ENCODE peak calls at places on chromosomes 12 and 14, in eight cellular contexts. One of them, this sample, is unnamed.

GRCh38 chr12:102730996-102731395 is 186.0 kb downstream of the PAH start:
- DNase-seq in cardiac fibroblast: no peak
- DNase-seq in lower leg skin: no peak
- DNase-seq in CD8-positive, alpha-beta memory T cell: no peak
- DNase-seq in AG04450: no peak
- DNase-seq in foreskin fibroblast: no peak
- DNase-seq in sigmoid colon: no peak
- DNase-seq in neuronal stem cell: no peak
- DNase-seq in this sample: no peak

GRCh38 chr14:51546099-51546498 is 105.6 kb upstream of the FRMD6 start:
- DNase-seq in neuronal stem cell: no peak
- DNase-seq in cardiac fibroblast: no peak
- DNase-seq in CD8-positive, alpha-beta memory T cell: no peak
- DNase-seq in sigmoid colon: no peak
- DNase-seq in foreskin fibroblast: no peak
- DNase-seq in lower leg skin: no peak
- DNase-seq in AG04450: no peak
- DNase-seq in this sample: no peak

GRCh38 chr12:60279224-60279623 is 683.4 kb downstream of the SLC16A7 start:
- DNase-seq in cardiac fibroblast: peak; percentile 30
- DNase-seq in foreskin fibroblast: peak; percentile 61
- DNase-seq in CD8-positive, alpha-beta memory T cell: no peak
- DNase-seq in lower leg skin: no peak
- DNase-seq in sigmoid colon: no peak
- DNase-seq in AG04450: peak; percentile 44
- DNase-seq in neuronal stem cell: no peak
- DNase-seq in this sample: no peak

GRCh38 chr14:103880334-103880985 is 33.1 kb upstream of the PPP1R13B start:
- DNase-seq in lower leg skin: peak; percentile 96
- DNase-seq in cardiac fibroblast: peak; percentile 88
- DNase-seq in CD8-positive, alpha-beta memory T cell: peak; percentile 65
- DNase-seq in sigmoid colon: peak; percentile 92
- DNase-seq in AG04450: no peak
- DNase-seq in neuronal stem cell: no peak
- DNase-seq in foreskin fibroblast: peak; percentile 86
- DNase-seq in this sample: peak; percentile 54

GRCh38 chr12:85642810-85643209 is 193.4 kb downstream of the RASSF9 start:
- DNase-seq in cardiac fibroblast: peak; percentile 59
- DNase-seq in AG04450: peak; percentile 26
- DNase-seq in neuronal stem cell: no peak
- DNase-seq in CD8-positive, alpha-beta memory T cell: no peak
- DNase-seq in foreskin fibroblast: peak; percentile 92
- DNase-seq in lower leg skin: no peak
- DNase-seq in sigmoid colon: no peak
- DNase-seq in this sample: no peak

GRCh38 chr12:119154435-119154818 is 24.3 kb upstream of the HSPB8 start:
- DNase-seq in CD8-positive, alpha-beta memory T cell: no peak
- DNase-seq in cardiac fibroblast: no peak
- DNase-seq in neuronal stem cell: peak; percentile 56
- DNase-seq in foreskin fibroblast: no peak
- DNase-seq in sigmoid colon: no peak
- DNase-seq in lower leg skin: no peak
- DNase-seq in AG04450: no peak
- DNase-seq in this sample: no peak

GRCh38 chr14:58738189-58738836 is 100.6 kb downstream of the DACT1 start:
- DNase-seq in AG04450: peak; percentile 78
- DNase-seq in cardiac fibroblast: peak; percentile 51
- DNase-seq in foreskin fibroblast: peak; percentile 92
- DNase-seq in neuronal stem cell: no peak
- DNase-seq in sigmoid colon: no peak
- DNase-seq in CD8-positive, alpha-beta memory T cell: no peak
- DNase-seq in lower leg skin: no peak
- DNase-seq in this sample: peak; percentile 72

GRCh38 chr12:52949413-52950331 is 754 bp downstream of the KRT18 start:
- DNase-seq in cardiac fibroblast: peak; percentile 92
- DNase-seq in lower leg skin: no peak
- DNase-seq in neuronal stem cell: no peak
- DNase-seq in AG04450: peak; percentile 73
- DNase-seq in foreskin fibroblast: peak; percentile 54
- DNase-seq in sigmoid colon: no peak
- DNase-seq in CD8-positive, alpha-beta memory T cell: no peak
- DNase-seq in this sample: peak; percentile 77

GRCh38 chr14:69480136-69480535 is 4.4 kb upstream of the PLEKHD1 start:
- DNase-seq in AG04450: no peak
- DNase-seq in foreskin fibroblast: no peak
- DNase-seq in lower leg skin: peak; percentile 82
- DNase-seq in CD8-positive, alpha-beta memory T cell: no peak
- DNase-seq in neuronal stem cell: no peak
- DNase-seq in cardiac fibroblast: no peak
- DNase-seq in sigmoid colon: no peak
- DNase-seq in this sample: no peak

GRCh38 chr14:104157303-104157928 is 19.0 kb downstream of the KIF26A start:
- DNase-seq in foreskin fibroblast: no peak
- DNase-seq in sigmoid colon: no peak
- DNase-seq in CD8-positive, alpha-beta memory T cell: no peak
- DNase-seq in AG04450: no peak
- DNase-seq in neuronal stem cell: no peak
- DNase-seq in cardiac fibroblast: no peak
- DNase-seq in lower leg skin: no peak
- DNase-seq in this sample: no peak

GRCh38 chr12:128613821-128614220 is 209.9 kb downstream of the SLC15A4 start:
- DNase-seq in lower leg skin: peak; percentile 29
- DNase-seq in CD8-positive, alpha-beta memory T cell: no peak
- DNase-seq in neuronal stem cell: no peak
- DNase-seq in sigmoid colon: no peak
- DNase-seq in foreskin fibroblast: no peak
- DNase-seq in cardiac fibroblast: no peak
- DNase-seq in AG04450: no peak
- DNase-seq in this sample: no peak

GRCh38 chr14:63840981-63841380 is 11.8 kb upstream of the SYNE2 start:
- DNase-seq in sigmoid colon: no peak
- DNase-seq in lower leg skin: no peak
- DNase-seq in neuronal stem cell: no peak
- DNase-seq in cardiac fibroblast: no peak
- DNase-seq in CD8-positive, alpha-beta memory T cell: peak; percentile 78
- DNase-seq in AG04450: no peak
- DNase-seq in foreskin fibroblast: no peak
- DNase-seq in this sample: no peak

GRCh38 chr12:62128186-62128965 is 131.8 kb upstream of the USP15 start:
- DNase-seq in neuronal stem cell: no peak
- DNase-seq in AG04450: no peak
- DNase-seq in lower leg skin: no peak
- DNase-seq in CD8-positive, alpha-beta memory T cell: no peak
- DNase-seq in sigmoid colon: no peak
- DNase-seq in foreskin fibroblast: peak; percentile 23
- DNase-seq in cardiac fibroblast: no peak
- DNase-seq in this sample: no peak

GRCh38 chr12:52787324-52787996 is 8.5 kb downstream of the KRT3 start:
- DNase-seq in sigmoid colon: no peak
- DNase-seq in neuronal stem cell: no peak
- DNase-seq in AG04450: no peak
- DNase-seq in lower leg skin: peak; percentile 68
- DNase-seq in CD8-positive, alpha-beta memory T cell: no peak
- DNase-seq in foreskin fibroblast: no peak
- DNase-seq in cardiac fibroblast: no peak
- DNase-seq in this sample: no peak

GRCh38 chr14:92540472-92541048 is 27.0 kb downstream of the RIN3 start:
- DNase-seq in lower leg skin: peak; percentile 97
- DNase-seq in sigmoid colon: peak; percentile 98
- DNase-seq in cardiac fibroblast: peak; percentile 100
- DNase-seq in foreskin fibroblast: peak; percentile 99
- DNase-seq in neuronal stem cell: no peak
- DNase-seq in CD8-positive, alpha-beta memory T cell: no peak
- DNase-seq in AG04450: peak; percentile 99
- DNase-seq in this sample: peak; percentile 99

GRCh38 chr12:94263905-94264655 is 115.7 kb downstream of the PLXNC1 start:
- DNase-seq in CD8-positive, alpha-beta memory T cell: no peak
- DNase-seq in AG04450: no peak
- DNase-seq in lower leg skin: no peak
- DNase-seq in foreskin fibroblast: peak; percentile 32
- DNase-seq in sigmoid colon: no peak
- DNase-seq in neuronal stem cell: no peak
- DNase-seq in cardiac fibroblast: peak; percentile 27
- DNase-seq in this sample: no peak

GRCh38 chr14:55071870-55072640 is 20.6 kb downstream of the MAPK1IP1L start:
- DNase-seq in sigmoid colon: no peak
- DNase-seq in lower leg skin: no peak
- DNase-seq in neuronal stem cell: no peak
- DNase-seq in AG04450: no peak
- DNase-seq in foreskin fibroblast: peak; percentile 59
- DNase-seq in cardiac fibroblast: peak; percentile 79
- DNase-seq in CD8-positive, alpha-beta memory T cell: no peak
- DNase-seq in this sample: peak; percentile 91

GRCh38 chr14:23572841-23573240 is 5.2 kb upstream of the AP1G2 start:
- DNase-seq in cardiac fibroblast: no peak
- DNase-seq in neuronal stem cell: no peak
- DNase-seq in sigmoid colon: peak; percentile 70
- DNase-seq in foreskin fibroblast: no peak
- DNase-seq in lower leg skin: peak; percentile 76
- DNase-seq in AG04450: no peak
- DNase-seq in CD8-positive, alpha-beta memory T cell: no peak
- DNase-seq in this sample: no peak

GRCh38 chr14:74942164-74942563 is 13.2 kb downstream of the PGF start:
- DNase-seq in sigmoid colon: no peak
- DNase-seq in cardiac fibroblast: no peak
- DNase-seq in foreskin fibroblast: no peak
- DNase-seq in lower leg skin: no peak
- DNase-seq in neuronal stem cell: no peak
- DNase-seq in CD8-positive, alpha-beta memory T cell: no peak
- DNase-seq in AG04450: no peak
- DNase-seq in this sample: no peak

GRCh38 chr14:74938873-74939495 is 15.9 kb upstream of the RPS6KL1 start:
- DNase-seq in AG04450: no peak
- DNase-seq in foreskin fibroblast: no peak
- DNase-seq in sigmoid colon: no peak
- DNase-seq in lower leg skin: no peak
- DNase-seq in cardiac fibroblast: no peak
- DNase-seq in neuronal stem cell: no peak
- DNase-seq in CD8-positive, alpha-beta memory T cell: no peak
- DNase-seq in this sample: no peak

GRCh38 chr14:74940956-74941565 is 14.3 kb downstream of the PGF start:
- DNase-seq in sigmoid colon: no peak
- DNase-seq in AG04450: no peak
- DNase-seq in foreskin fibroblast: no peak
- DNase-seq in neuronal stem cell: no peak
- DNase-seq in CD8-positive, alpha-beta memory T cell: no peak
- DNase-seq in lower leg skin: no peak
- DNase-seq in cardiac fibroblast: no peak
- DNase-seq in this sample: no peak

GRCh38 chr14:74942608-74943007 is 12.8 kb downstream of the PGF start:
- DNase-seq in CD8-positive, alpha-beta memory T cell: no peak
- DNase-seq in lower leg skin: no peak
- DNase-seq in cardiac fibroblast: no peak
- DNase-seq in AG04450: no peak
- DNase-seq in sigmoid colon: no peak
- DNase-seq in neuronal stem cell: no peak
- DNase-seq in foreskin fibroblast: no peak
- DNase-seq in this sample: no peak

DNA sequence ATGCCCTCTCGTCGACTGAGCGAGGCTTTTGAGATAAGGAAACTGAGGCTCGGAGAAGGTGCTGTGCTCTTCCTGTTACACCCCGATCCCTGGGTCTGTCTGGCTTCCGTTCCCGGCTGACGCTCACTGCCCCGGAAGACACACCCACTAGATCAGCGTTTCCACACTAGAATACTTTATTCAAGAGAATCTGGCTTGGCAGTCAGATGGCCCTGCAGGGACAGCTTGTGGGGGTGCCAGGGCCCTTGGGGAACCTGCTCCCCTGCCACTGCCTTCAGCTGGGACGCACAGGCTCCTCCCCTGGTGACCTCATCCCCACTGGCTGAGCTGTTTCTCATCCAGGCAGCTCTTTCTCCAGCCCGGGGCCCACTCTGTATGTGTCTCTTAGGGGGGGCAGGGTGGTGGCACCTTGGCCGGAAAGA is 13.7 kb downstream of the PGF start:
- DNase-seq in lower leg skin: peak; percentile 92
- DNase-seq in cardiac fibroblast: peak; percentile 31
- DNase-seq in neuronal stem cell: no peak
- DNase-seq in foreskin fibroblast: peak; percentile 85
- DNase-seq in sigmoid colon: peak; percentile 84
- DNase-seq in CD8-positive, alpha-beta memory T cell: peak; percentile 67
- DNase-seq in AG04450: no peak
- DNase-seq in this sample: no peak
- H3K4me3 ChIP-seq in lower leg skin: no peak overlapping the region
- H3K4me3 ChIP-seq in cardiac fibroblast: no peak overlapping the region
- H3K4me3 ChIP-seq in neuronal stem cell: no peak overlapping the region
- H3K4me3 ChIP-seq in foreskin fibroblast: no peak overlapping the region
- H3K4me3 ChIP-seq in sigmoid colon: peak overlapping the region; percentile 24
- H3K4me3 ChIP-seq in CD8-positive, alpha-beta memory T cell: peak overlapping the region; percentile 28
- H3K4me3 ChIP-seq in AG04450: no peak overlapping the region
- H3K4me3 ChIP-seq in this sample: no peak overlapping the region

GRCh38 chr12:71440393-71441349 is 1.1 kb downstream of the LGR5 start:
- DNase-seq in sigmoid colon: no peak
- DNase-seq in AG04450: no peak
- DNase-seq in neuronal stem cell: no peak
- DNase-seq in lower leg skin: no peak
- DNase-seq in cardiac fibroblast: peak; percentile 8
- DNase-seq in CD8-positive, alpha-beta memory T cell: no peak
- DNase-seq in foreskin fibroblast: peak; percentile 47
- DNase-seq in this sample: no peak
- H3K4me3 ChIP-seq in sigmoid colon: peak overlapping the region; percentile 50
- H3K4me3 ChIP-seq in AG04450: peak overlapping the region; percentile 44
- H3K4me3 ChIP-seq in neuronal stem cell: peak overlapping the region; percentile 47
- H3K4me3 ChIP-seq in lower leg skin: peak overlapping the region; percentile 21
- H3K4me3 ChIP-seq in cardiac fibroblast: peak overlapping the region; percentile 40
- H3K4me3 ChIP-seq in CD8-positive, alpha-beta memory T cell: peak overlapping the region; percentile 12
- H3K4me3 ChIP-seq in foreskin fibroblast: no peak overlapping the region
- H3K4me3 ChIP-seq in this sample: peak overlapping the region; percentile 31

GRCh38 chr12:81207173-81207572 is 129.3 kb downstream of the ACSS3 start:
- DNase-seq in cardiac fibroblast: no peak
- DNase-seq in CD8-positive, alpha-beta memory T cell: no peak
- DNase-seq in foreskin fibroblast: no peak
- DNase-seq in sigmoid colon: no peak
- DNase-seq in neuronal stem cell: no peak
- DNase-seq in AG04450: no peak
- DNase-seq in lower leg skin: no peak
- DNase-seq in this sample: no peak
- H3K4me3 ChIP-seq in cardiac fibroblast: no peak overlapping the region
- H3K4me3 ChIP-seq in CD8-positive, alpha-beta memory T cell: no peak overlapping the region
- H3K4me3 ChIP-seq in foreskin fibroblast: no peak overlapping the region
- H3K4me3 ChIP-seq in sigmoid colon: no peak overlapping the region
- H3K4me3 ChIP-seq in neuronal stem cell: no peak overlapping the region
- H3K4me3 ChIP-seq in AG04450: no peak overlapping the region
- H3K4me3 ChIP-seq in lower leg skin: no peak overlapping the region
- H3K4me3 ChIP-seq in this sample: no peak overlapping the region

DNA sequence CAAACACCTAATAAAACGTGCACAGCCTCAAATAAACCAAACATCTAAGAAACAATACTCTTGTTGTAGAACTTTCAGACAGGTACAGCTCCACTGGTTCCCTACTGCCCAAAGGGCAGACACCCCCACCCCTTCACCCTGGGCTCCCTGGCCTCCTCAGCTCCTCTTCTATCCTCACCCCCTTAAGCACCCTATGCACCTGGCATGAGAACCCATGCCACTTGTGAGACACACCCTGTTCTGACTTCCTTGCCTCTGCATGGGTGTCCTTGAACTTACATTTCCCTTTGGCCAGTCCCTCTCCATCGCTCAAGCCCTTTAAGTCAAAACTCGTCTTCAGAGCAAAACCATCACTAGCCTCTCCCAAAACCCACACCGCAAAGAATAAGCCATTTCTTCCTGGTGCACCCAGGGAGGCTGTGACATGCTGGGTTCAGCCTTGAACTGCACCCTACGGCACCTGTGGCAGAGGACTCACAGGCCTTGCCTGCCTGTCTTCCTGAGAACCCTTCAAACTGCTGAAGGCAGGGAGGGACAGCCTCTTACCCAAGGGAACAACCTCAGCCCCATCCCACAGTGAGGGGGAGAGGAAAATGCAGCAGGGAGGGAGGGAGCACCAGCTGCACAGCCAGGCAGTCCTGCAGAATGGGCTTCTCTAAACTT is 12.6 kb upstream of the ACTR6 start:
- DNase-seq in sigmoid colon: no peak
- DNase-seq in cardiac fibroblast: no peak
- DNase-seq in neuronal stem cell: no peak
- DNase-seq in lower leg skin: no peak
- DNase-seq in CD8-positive, alpha-beta memory T cell: no peak
- DNase-seq in foreskin fibroblast: no peak
- DNase-seq in AG04450: no peak
- DNase-seq in this sample: no peak
- H3K4me3 ChIP-seq in sigmoid colon: no peak overlapping the region
- H3K4me3 ChIP-seq in cardiac fibroblast: no peak overlapping the region
- H3K4me3 ChIP-seq in neuronal stem cell: no peak overlapping the region
- H3K4me3 ChIP-seq in lower leg skin: no peak overlapping the region
- H3K4me3 ChIP-seq in CD8-positive, alpha-beta memory T cell: no peak overlapping the region
- H3K4me3 ChIP-seq in foreskin fibroblast: no peak overlapping the region
- H3K4me3 ChIP-seq in AG04450: no peak overlapping the region
- H3K4me3 ChIP-seq in this sample: no peak overlapping the region